ENCODE peak calls at places on chromosomes 5 and 9, in six cellular contexts. P, C, R, X, S and M are unnamed samples.

GRCh38 chr5:1934056-1934394 is 51.3 kb upstream of the IRX4 start:
- DNase-seq in X (no peak), R (no peak), S (no peak), P (no peak), C (no peak), M (no peak)

GRCh38 chr5:2709996-2710689 is 41.3 kb downstream of the IRX2 start:
- DNase-seq in P (no peak), X (no peak), S (no peak), R (no peak), C (no peak), M (no peak)

GRCh38 chr5:179334017-179334765 is 11.1 kb downstream of the ADAMTS2 start:
- DNase-seq in P (no peak), C (no peak), R (no peak), S (no peak), X (no peak), M (no peak)

GRCh38 chr9:16659096-16659495 is 211.4 kb downstream of the BNC2 start:
- DNase-seq in R (no peak), S (no peak), X (no peak), C (no peak), P (no peak), M (no peak)

GRCh38 chr5:101590384-101590783 is 687.3 kb upstream of the ST8SIA4 start:
- DNase-seq in P (no peak), S (no peak), C (no peak), X (no peak), R (no peak), M (no peak)

GRCh38 chr5:66989286-66989685 is 207.3 kb downstream of the CD180 start:
- DNase-seq in R (no peak), S (no peak), C (peak), P (no peak), X (no peak), M (no peak)

GRCh38 chr5:135208555-135209494 is 174.8 kb upstream of the PITX1 start:
- DNase-seq in X (no peak), S (no peak), R (peak), C (peak), P (no peak), M (no peak)

GRCh38 chr5:170266570-170267379 is 30.8 kb downstream of the LCP2 start:
- DNase-seq in S (no peak), C (no peak), X (peak), R (no peak), P (no peak), M (peak)

GRCh38 chr9:93826209-93826608 is 128.9 kb downstream of the BARX1 start:
- DNase-seq in S (no peak), C (no peak), P (peak), R (no peak), X (peak), M (peak)

GRCh38 chr9:134063088-134063875 is 4.5 kb downstream of the BRD3 start:
- DNase-seq in C (no peak), R (no peak), S (no peak), X (no peak), P (no peak), M (no peak)

GRCh38 chr9:19782005-19782404 is 6.8 kb downstream of the SLC24A2 start:
- DNase-seq in P (no peak), R (no peak), S (no peak), C (no peak), X (no peak), M (no peak)

GRCh38 chr5:74028406-74028805 is 402.4 kb downstream of the ARHGEF28 start:
- DNase-seq in P (no peak), C (peak), R (no peak), X (no peak), S (no peak), M (no peak)

GRCh38 chr9:4117835-4118610 is 181.8 kb downstream of the GLIS3 start:
- DNase-seq in P (peak), R (no peak), S (no peak), C (no peak), X (peak), M (peak)

GRCh38 chr5:132190161-132190817 is 37.4 kb downstream of the P4HA2 start:
- DNase-seq in R (peak), P (no peak), C (peak), S (peak), X (peak), M (no peak)

GRCh38 chr5:179553875-179554274 is 3.5 kb downstream of the RUFY1 start:
- DNase-seq in C (peak), X (no peak), S (no peak), R (no peak), P (no peak), M (no peak)

GRCh38 chr5:77670526-77670925 is 32.0 kb upstream of the OTP start:
- DNase-seq in P (no peak), C (no peak), S (no peak), X (no peak), R (no peak), M (no peak)

GRCh38 chr5:79619849-79620248 is 7.6 kb downstream of the TENT2 start:
- DNase-seq in X (no peak), R (no peak), P (no peak), S (no peak), C (no peak), M (no peak)

GRCh38 chr9:117779760-117780159 is 75.6 kb downstream of the TLR4 start:
- DNase-seq in R (no peak), P (no peak), C (no peak), S (peak), X (no peak), M (no peak)

GRCh38 chr9:76912631-76913275 is 6.8 kb upstream of the PRUNE2 start:
- DNase-seq in P (no peak), S (peak), R (no peak), X (no peak), C (peak), M (no peak)

GRCh38 chr5:54703091-54703490 is 185.5 kb downstream of the SNX18 start:
- DNase-seq in X (no peak), R (no peak), S (no peak), C (peak), P (no peak), M (no peak)

GRCh38 chr5:95823738-95824609 is 1.4 kb upstream of the GLRX start:
- DNase-seq in C (peak), P (peak), R (no peak), X (peak), S (no peak), M (peak)

GRCh38 chr5:132639706-132640130 is 18.3 kb upstream of the IL13 start:
- DNase-seq in P (no peak), S (no peak), C (no peak), R (no peak), X (no peak), M (peak)

GRCh38 chr9:109467936-109468335 is 30.2 kb downstream of the PTPN3 start:
- DNase-seq in R (no peak), S (no peak), C (no peak), P (no peak), X (no peak), M (peak)

GRCh38 chr9:137314561-137315560 is 12.8 kb upstream of the NRARP start:
- DNase-seq in P (no peak), X (no peak), C (no peak), R (no peak), S (no peak), M (no peak)

GRCh38 chr5:1009359-1010180 is 968 bp downstream of the NKD2 start:
- DNase-seq in X (peak), S (no peak), P (no peak), C (no peak), R (no peak), M (no peak)

GRCh38 chr9:18632624-18633407 is 158.9 kb downstream of the ADAMTSL1 start:
- DNase-seq in P (no peak), X (no peak), C (peak), S (no peak), R (no peak), M (no peak)

GRCh38 chr9:136328011-136328621 is 777 bp downstream of the GPSM1 start:
- DNase-seq in P (no peak), X (no peak), R (no peak), C (peak), S (peak), M (no peak)

GRCh38 chr5:34043099-34043876 is at the start of gene C1QTNF3:
- DNase-seq in P (no peak), C (no peak), S (no peak), R (no peak), X (no peak), M (no peak)